ENCODE peak calls at places on chromosome 13, in eight cellular contexts. T is omental fat pad, S is glutamatergic neuron, F is cardiac muscle cell, Y is B cell, R is ascending aorta, E is upper lobe of right lung, M is PC-9. H is an unnamed sample.

GRCh38 chr13:45205124-45205523 is 4.3 kb upstream of the KCTD4 start:
- DNase-seq in T (no peak), S (no peak), F (no peak), Y (no peak), R (no peak), E (no peak), M (no peak), H (no peak)

GRCh38 chr13:98050041-98050466 is 92.8 kb upstream of the FARP1 start:
- DNase-seq in T (no peak), S (no peak), F (no peak), Y (no peak), R (no peak), E (no peak), M (no peak), H (no peak)

GRCh38 chr13:77511552-77511951 is 24.0 kb upstream of the SCEL start:
- DNase-seq in T (no peak), S (peak; percentile 16), F (no peak), Y (no peak), R (no peak), E (no peak), M (no peak), H (no peak)

GRCh38 chr13:20074956-20075355 is 85.9 kb downstream of the GJA3 start:
- DNase-seq in T (no peak), S (no peak), F (no peak), Y (no peak), R (no peak), E (no peak), M (no peak), H (no peak)

GRCh38 chr13:37194428-37194861 is 89.0 kb upstream of the CSNK1A1L start:
- DNase-seq in T (no peak), S (no peak), F (peak; percentile 35), Y (no peak), R (no peak), E (no peak), M (no peak), H (no peak)

GRCh38 chr13:25912961-25913360 is 138.9 kb downstream of the SHISA2 start:
- DNase-seq in T (no peak), S (no peak), F (no peak), Y (no peak), R (no peak), E (no peak), M (no peak), H (no peak)

GRCh38 chr13:105177265-105177900 is 1358.1 kb downstream of the EFNB2 start:
- DNase-seq in T (no peak), S (no peak), F (no peak), Y (no peak), R (no peak), E (no peak), M (no peak), H (no peak)

GRCh38 chr13:77143325-77143907 is 116.5 kb upstream of the FBXL3 start:
- DNase-seq in T (no peak), S (no peak), F (peak; percentile 51), Y (no peak), R (no peak), E (no peak), M (peak; percentile 94), H (no peak)

DNA sequence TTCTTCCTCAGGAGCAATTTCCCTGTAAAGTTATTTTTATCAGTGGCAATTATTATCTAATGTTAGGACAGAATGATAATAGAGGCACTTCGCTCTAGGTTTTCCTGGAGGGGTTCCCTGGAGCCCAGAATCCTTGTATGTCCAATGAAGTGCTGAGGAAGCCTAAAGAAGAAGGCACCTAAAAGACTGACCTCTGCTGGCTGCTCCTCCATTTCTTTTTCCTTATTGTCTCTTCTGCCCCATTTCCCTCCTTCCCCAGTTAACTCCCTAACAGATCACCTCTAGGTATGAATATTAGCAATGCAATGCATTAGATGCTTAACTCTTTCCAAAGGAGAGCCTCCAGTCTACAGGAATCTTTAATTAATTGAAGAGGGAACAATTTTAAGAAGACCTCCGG is 985.4 kb downstream of the DIAPH3 start:
- DNase-seq in T (no peak), S (no peak), F (peak; percentile 35), Y (no peak), R (no peak), E (no peak), M (no peak), H (no peak)
- TF ChIP-seq CTCF in T (no peak), S (no peak), F (peak; percentile 50), Y (no peak), R (no peak), E (no peak), M (no peak), H (no peak)

GRCh38 chr13:78604782-78605611 is 1.6 kb upstream of the POU4F1 start:
- DNase-seq in T (no peak), S (peak; percentile 78), F (no peak), Y (peak; percentile 15), R (no peak), E (no peak), M (no peak), H (peak; percentile 34)
- TF ChIP-seq CTCF in T (no peak), S (peak; percentile 38), F (no peak), Y (no peak), R (no peak), E (no peak), M (no peak), H (no peak)

GRCh38 chr13:80276371-80277289 is 64.3 kb downstream of the SPRY2 start:
- DNase-seq in T (no peak), S (no peak), F (peak; percentile 33), Y (no peak), R (no peak), E (no peak), M (peak; percentile 52), H (peak; percentile 10)
- TF ChIP-seq CTCF in T (no peak), S (no peak), F (no peak), Y (no peak), R (no peak), E (no peak), M (no peak), H (no peak)

DNA sequence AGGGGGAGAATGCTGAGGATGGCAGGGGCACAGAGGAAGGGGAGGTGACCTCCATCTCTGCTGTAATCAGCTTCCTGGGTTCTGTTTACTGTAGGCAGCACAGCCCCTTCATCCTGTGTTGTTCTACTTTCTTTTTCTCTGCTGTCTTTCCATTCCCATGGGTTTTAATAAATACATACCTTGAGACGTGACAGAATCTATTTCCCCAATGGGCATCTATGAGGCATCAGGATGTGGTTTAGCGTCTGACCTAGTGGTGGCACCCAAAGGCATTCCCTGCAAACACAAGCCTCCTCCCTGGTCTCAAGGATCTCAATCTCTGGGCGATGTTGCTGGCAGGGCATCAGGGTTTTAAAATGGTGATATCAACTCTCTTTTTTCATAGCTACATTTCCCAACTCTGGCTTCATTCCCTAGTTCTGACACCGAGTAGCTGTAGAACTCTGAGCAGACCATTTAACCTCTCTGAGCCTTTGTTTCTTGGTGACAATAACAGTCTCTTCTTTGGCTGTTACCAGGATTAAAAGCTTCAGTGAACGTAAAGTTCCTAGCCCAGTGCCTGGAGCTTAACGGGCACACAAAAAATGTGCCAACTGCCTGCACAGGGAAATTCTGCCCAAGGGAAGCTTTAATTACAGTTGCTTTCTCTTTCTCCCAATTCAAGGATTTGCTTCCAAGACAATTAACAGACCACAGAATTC is 60.9 kb downstream of the ALOX5AP start:
- DNase-seq in T (no peak), S (no peak), F (peak; percentile 63), Y (no peak), R (no peak), E (no peak), M (peak; percentile 96), H (peak; percentile 25)
- TF ChIP-seq CTCF in T (no peak), S (no peak), F (no peak), Y (no peak), R (no peak), E (peak; percentile 6), M (no peak), H (no peak)

GRCh38 chr13:30364876-30365275 is 57.4 kb upstream of the UBE2L5 start:
- DNase-seq in T (no peak), S (no peak), F (peak; percentile 49), Y (no peak), R (no peak), E (no peak), M (no peak), H (no peak)

GRCh38 chr13:30364133-30364532 is 56.8 kb upstream of the KATNAL1 start:
- DNase-seq in T (no peak), S (no peak), F (peak; percentile 38), Y (no peak), R (no peak), E (no peak), M (no peak), H (no peak)

GRCh38 chr13:30362869-30363268 is 55.5 kb upstream of the KATNAL1 start:
- DNase-seq in T (no peak), S (no peak), F (peak; percentile 10), Y (no peak), R (no peak), E (no peak), M (no peak), H (no peak)

GRCh38 chr13:30362005-30362788 is 54.8 kb upstream of the KATNAL1 start:
- DNase-seq in T (no peak), S (no peak), F (no peak), Y (no peak), R (no peak), E (no peak), M (no peak), H (no peak)

DNA sequence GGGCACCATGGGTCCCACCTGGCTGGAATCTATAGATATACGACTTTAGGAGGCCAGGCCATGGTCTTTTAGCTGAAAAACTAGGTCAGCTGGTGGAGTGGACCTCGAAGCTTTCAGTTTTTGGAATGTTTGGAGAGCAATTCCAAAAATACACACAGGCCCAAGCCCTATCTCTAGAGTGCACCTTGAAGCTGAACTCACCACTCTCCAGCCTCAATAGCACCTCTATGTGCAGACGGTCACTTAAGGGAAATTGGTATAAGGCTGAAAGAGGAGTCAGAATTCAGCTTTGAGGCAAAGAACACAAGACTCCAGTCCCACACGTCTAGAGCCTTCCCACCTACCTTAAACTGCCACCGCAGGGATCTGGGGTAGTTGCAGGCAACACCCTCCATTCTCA is 56.4 kb upstream of the KATNAL1 start:
- DNase-seq in T (no peak), S (no peak), F (no peak), Y (no peak), R (no peak), E (no peak), M (no peak), H (no peak)
- TF ChIP-seq CTCF in T (no peak), S (no peak), F (no peak), Y (no peak), R (no peak), E (no peak), M (no peak), H (no peak)

H was measured in GM20000.